ENCODE peak calls at places on chromosomes 16 and 17, in ten cellular contexts. X is SK-N-SH, O is progenitor cell of endocrine pancreas, L is kidney, Z is adrenal gland, S is WTC11, V is RWPE1, E is AG04450, N is IMR-90, J is lower leg skin. A is an unnamed sample.

GRCh38 chr16:59412275-59412841 is 678.2 kb upstream of the GOT2 start:
- DNase-seq in X (no peak), O (no peak), L (no peak), Z (no peak), S (no peak), V (peak; percentile 3), E (no peak), N (peak; percentile 30), J (no peak), A (no peak)

GRCh38 chr17:17819561-17819995 is 17.2 kb downstream of the SREBF1 start:
- DNase-seq in X (peak; percentile 74), O (no peak), L (no peak), Z (peak; percentile 97), S (no peak), V (peak; percentile 81), E (peak; percentile 47), N (peak; percentile 92), J (no peak), A (peak; percentile 96)

GRCh38 chr17:43581581-43581980 is 35.4 kb upstream of the ETV4 start:
- DNase-seq in X (no peak), O (no peak), L (no peak), Z (no peak), S (no peak), V (no peak), E (no peak), N (no peak), J (no peak), A (no peak)

GRCh38 chr16:49816782-49817370 is 39.0 kb downstream of the ZNF423 start:
- DNase-seq in X (no peak), O (no peak), L (no peak), Z (no peak), S (no peak), V (no peak), E (no peak), N (no peak), J (no peak), A (no peak)

GRCh38 chr17:44220211-44221071 is 966 bp upstream of the UBTF start:
- DNase-seq in X (peak; percentile 71), O (peak; percentile 39), L (peak; percentile 88), Z (peak; percentile 70), S (peak; percentile 52), V (peak; percentile 38), E (no peak), N (peak; percentile 44), J (no peak), A (no peak)

GRCh38 chr17:32519769-32520701 is 33.2 kb downstream of the CDK5R1 start:
- DNase-seq in X (peak; percentile 57), O (no peak), L (no peak), Z (peak; percentile 67), S (no peak), V (no peak), E (no peak), N (no peak), J (no peak), A (no peak)

GRCh38 chr16:50303041-50303604 is 36.8 kb downstream of the ADCY7 start:
- DNase-seq in X (peak; percentile 9), O (no peak), L (peak; percentile 41), Z (no peak), S (no peak), V (no peak), E (no peak), N (peak; percentile 57), J (no peak), A (no peak)

GRCh38 chr17:39197380-39198185 is at the start of gene CACNB1:
- DNase-seq in X (peak; percentile 95), O (peak; percentile 66), L (peak; percentile 92), Z (peak; percentile 82), S (peak; percentile 85), V (peak; percentile 78), E (peak; percentile 18), N (peak; percentile 65), J (peak; percentile 62), A (no peak)

GRCh38 chr17:50199651-50200446 is 1.6 kb downstream of the COL1A1 start:
- DNase-seq in X (peak; percentile 89), O (peak; percentile 68), L (peak; percentile 97), Z (peak; percentile 90), S (peak; percentile 85), V (peak; percentile 99), E (peak; percentile 91), N (peak; percentile 93), J (peak; percentile 93), A (peak; percentile 47)

GRCh38 chr16:78882150-78882549 is 718.4 kb downstream of the MAF start:
- DNase-seq in X (no peak), O (no peak), L (no peak), Z (no peak), S (no peak), V (no peak), E (no peak), N (no peak), J (no peak), A (no peak)

GRCh38 chr16:31179153-31179746 is 689 bp upstream of the FUS start:
- DNase-seq in X (no peak), O (no peak), L (no peak), Z (no peak), S (no peak), V (peak; percentile 35), E (no peak), N (no peak), J (no peak), A (no peak)

GRCh38 chr16:21722771-21723460 is 59.1 kb downstream of the OTOA start:
- DNase-seq in X (no peak), O (no peak), L (no peak), Z (no peak), S (no peak), V (no peak), E (no peak), N (no peak), J (no peak), A (no peak)

GRCh38 chr17:19369846-19370492 is 7.4 kb upstream of the B9D1 start:
- DNase-seq in X (no peak), O (no peak), L (no peak), Z (peak; percentile 58), S (no peak), V (no peak), E (no peak), N (no peak), J (no peak), A (peak; percentile 83)

GRCh38 chr17:61366715-61367413 is 32.8 kb upstream of the TBX2 start:
- DNase-seq in X (no peak), O (no peak), L (no peak), Z (no peak), S (no peak), V (no peak), E (no peak), N (no peak), J (no peak), A (no peak)

GRCh38 chr16:89401641-89402445 is 88.5 kb downstream of the ANKRD11 start:
- DNase-seq in X (peak; percentile 82), O (no peak), L (peak; percentile 38), Z (no peak), S (no peak), V (no peak), E (no peak), N (no peak), J (no peak), A (no peak)

GRCh38 chr17:81454473-81454872 is 58.1 kb downstream of the ACTG1 start:
- DNase-seq in X (no peak), O (no peak), L (no peak), Z (no peak), S (no peak), V (no peak), E (no peak), N (no peak), J (no peak), A (no peak)

GRCh38 chr17:38628441-38628840 is 22.7 kb upstream of the SRCIN1 start:
- DNase-seq in X (peak; percentile 58), O (no peak), L (no peak), Z (peak; percentile 35), S (peak; percentile 38), V (peak; percentile 20), E (no peak), N (peak; percentile 6), J (no peak), A (no peak)

GRCh38 chr17:17783825-17784598 is 52.8 kb downstream of the SREBF1 start:
- DNase-seq in X (no peak), O (no peak), L (peak; percentile 93), Z (peak; percentile 79), S (peak; percentile 55), V (no peak), E (no peak), N (no peak), J (peak; percentile 47), A (no peak)

GRCh38 chr17:76625496-76625895 is 18.1 kb downstream of the ST6GALNAC1 start:
- DNase-seq in X (no peak), O (no peak), L (no peak), Z (no peak), S (no peak), V (no peak), E (no peak), N (no peak), J (no peak), A (no peak)

GRCh38 chr17:64466019-64466735 is 17.3 kb downstream of the MILR1 start:
- DNase-seq in X (no peak), O (no peak), L (no peak), Z (no peak), S (no peak), V (no peak), E (no peak), N (no peak), J (no peak), A (no peak)

GRCh38 chr16:71501562-71501961 is 12.4 kb upstream of the ZNF19 start:
- DNase-seq in X (no peak), O (no peak), L (no peak), Z (no peak), S (no peak), V (no peak), E (no peak), N (no peak), J (no peak), A (no peak)

GRCh38 chr16:29011112-29011511 is 26.3 kb downstream of the LAT start:
- DNase-seq in X (peak; percentile 42), O (no peak), L (no peak), Z (no peak), S (peak; percentile 58), V (no peak), E (no peak), N (no peak), J (no peak), A (no peak)
- TF ChIP-seq CTCF in X (peak; percentile 8), O (peak; percentile 14), L (no peak), Z (no peak), S (no peak), V (no peak), E (no peak), N (no peak), J (no peak), A (no peak)

GRCh38 chr16:6016530-6017184 is 919.1 kb upstream of the EEF2KMT start:
- DNase-seq in X (peak; percentile 59), O (no peak), L (no peak), Z (no peak), S (no peak), V (peak; percentile 13), E (no peak), N (no peak), J (no peak), A (no peak)
- TF ChIP-seq CTCF in X (peak; percentile 16), O (peak; percentile 74), L (peak; percentile 16), Z (peak; percentile 17), S (no peak), V (no peak), E (no peak), N (no peak), J (no peak), A (no peak)

GRCh38 chr16:65101009-65101408 is 20.9 kb downstream of the CDH11 start:
- DNase-seq in X (no peak), O (no peak), L (no peak), Z (no peak), S (no peak), V (no peak), E (no peak), N (peak; percentile 15), J (no peak), A (no peak)
- TF ChIP-seq CTCF in X (no peak), O (no peak), L (no peak), Z (no peak), S (no peak), V (no peak), E (no peak), N (no peak), J (no peak), A (no peak)

GRCh38 chr16:55323637-55324490 is at the start of gene IRX6:
- DNase-seq in X (peak; percentile 89), O (peak; percentile 50), L (peak; percentile 85), Z (peak; percentile 39), S (peak; percentile 87), V (no peak), E (no peak), N (no peak), J (peak; percentile 65), A (no peak)
- TF ChIP-seq CTCF in X (peak; percentile 52), O (peak; percentile 69), L (no peak), Z (no peak), S (peak; percentile 56), V (no peak), E (no peak), N (no peak), J (no peak), A (peak; percentile 9)